ENCODE peak calls at places on chromosomes 16 and 17, in four cellular contexts. One of them, this sample, is unnamed.

GRCh38 chr16:55569025-55569424 is 2.5 kb downstream of the CAPNS2 start:
- DNase-seq in Peyer's patch: no peak
- DNase-seq in pancreas: no peak
- DNase-seq in thoracic aorta: no peak
- DNase-seq in this sample: no peak

GRCh38 chr16:12158428-12158827 is 181.9 kb downstream of the SNX29 start:
- DNase-seq in pancreas: no peak
- DNase-seq in thoracic aorta: no peak
- DNase-seq in Peyer's patch: no peak
- DNase-seq in this sample: no peak

GRCh38 chr17:16940116-16940881 is 31.6 kb downstream of the TNFRSF13B start:
- DNase-seq in pancreas: peak; percentile 51
- DNase-seq in thoracic aorta: no peak
- DNase-seq in Peyer's patch: no peak
- DNase-seq in this sample: no peak

GRCh38 chr17:45775576-45776011 is 8.5 kb upstream of the CRHR1 start:
- DNase-seq in Peyer's patch: no peak
- DNase-seq in thoracic aorta: no peak
- DNase-seq in pancreas: peak; percentile 99
- DNase-seq in this sample: no peak

GRCh38 chr16:53045554-53046250 is 7.0 kb downstream of the CHD9NB start:
- DNase-seq in Peyer's patch: no peak
- DNase-seq in pancreas: no peak
- DNase-seq in thoracic aorta: no peak
- DNase-seq in this sample: no peak

GRCh38 chr17:27760069-27760885 is 40.1 kb downstream of the NOS2 start:
- DNase-seq in pancreas: peak; percentile 85
- DNase-seq in Peyer's patch: peak; percentile 56
- DNase-seq in thoracic aorta: peak; percentile 22
- DNase-seq in this sample: peak; percentile 57

GRCh38 chr17:1860978-1861377 is 31.2 kb downstream of the RPA1 start:
- DNase-seq in thoracic aorta: no peak
- DNase-seq in pancreas: no peak
- DNase-seq in Peyer's patch: no peak
- DNase-seq in this sample: no peak

GRCh38 chr16:12547608-12547922 is 256.1 kb downstream of the CPPED1 start:
- DNase-seq in Peyer's patch: no peak
- DNase-seq in thoracic aorta: no peak
- DNase-seq in pancreas: no peak
- DNase-seq in this sample: no peak

GRCh38 chr16:5763176-5763575 is 665.6 kb upstream of the EEF2KMT start:
- DNase-seq in Peyer's patch: no peak
- DNase-seq in thoracic aorta: no peak
- DNase-seq in pancreas: no peak
- DNase-seq in this sample: no peak

GRCh38 chr16:27515874-27516353 is 33.8 kb downstream of the GTF3C1 start:
- DNase-seq in pancreas: no peak
- DNase-seq in Peyer's patch: no peak
- DNase-seq in thoracic aorta: no peak
- DNase-seq in this sample: no peak

GRCh38 chr17:78921437-78921971 is 3.7 kb downstream of the TIMP2 start:
- DNase-seq in Peyer's patch: no peak
- DNase-seq in thoracic aorta: no peak
- DNase-seq in pancreas: no peak
- DNase-seq in this sample: no peak

GRCh38 chr16:85437161-85438052 is 175.7 kb upstream of the GSE1 start:
- DNase-seq in Peyer's patch: no peak
- DNase-seq in pancreas: no peak
- DNase-seq in thoracic aorta: no peak
- DNase-seq in this sample: no peak

GRCh38 chr17:12445331-12445730 is 220.4 kb upstream of the MYOCD start:
- DNase-seq in thoracic aorta: no peak
- DNase-seq in Peyer's patch: no peak
- DNase-seq in pancreas: no peak
- DNase-seq in this sample: no peak

GRCh38 chr17:28008526-28008925 is 34.0 kb upstream of the NLK start:
- DNase-seq in pancreas: peak; percentile 64
- DNase-seq in Peyer's patch: no peak
- DNase-seq in thoracic aorta: no peak
- DNase-seq in this sample: no peak

GRCh38 chr16:35134471-35134870 is 1675.1 kb downstream of the TP53TG3F start:
- DNase-seq in pancreas: no peak
- DNase-seq in Peyer's patch: no peak
- DNase-seq in thoracic aorta: no peak
- DNase-seq in this sample: no peak

GRCh38 chr16:60059141-60059540 is 1325.0 kb upstream of the GOT2 start:
- DNase-seq in thoracic aorta: no peak
- DNase-seq in pancreas: no peak
- DNase-seq in Peyer's patch: no peak
- DNase-seq in this sample: no peak

GRCh38 chr16:67481561-67482259 is 753 bp upstream of the ATP6V0D1 start:
- DNase-seq in pancreas: peak; percentile 84
- DNase-seq in thoracic aorta: no peak
- DNase-seq in Peyer's patch: peak; percentile 38
- DNase-seq in this sample: peak; percentile 47

GRCh38 chr16:67443299-67443698 is 12.4 kb downstream of the HSD11B2 start:
- DNase-seq in pancreas: peak; percentile 58
- DNase-seq in Peyer's patch: no peak
- DNase-seq in thoracic aorta: no peak
- DNase-seq in this sample: no peak

GRCh38 chr17:39702901-39703893 is 3.3 kb downstream of the ERBB2 start:
- DNase-seq in pancreas: no peak
- DNase-seq in thoracic aorta: no peak
- DNase-seq in Peyer's patch: no peak
- DNase-seq in this sample: no peak
- H3K27ac ChIP-seq in pancreas: peak overlapping the region; percentile 94
- H3K27ac ChIP-seq in thoracic aorta: peak overlapping the region; percentile 83
- H3K27ac ChIP-seq in Peyer's patch: peak overlapping the region; percentile 76
- H3K27ac ChIP-seq in this sample: no peak overlapping the region

DNA sequence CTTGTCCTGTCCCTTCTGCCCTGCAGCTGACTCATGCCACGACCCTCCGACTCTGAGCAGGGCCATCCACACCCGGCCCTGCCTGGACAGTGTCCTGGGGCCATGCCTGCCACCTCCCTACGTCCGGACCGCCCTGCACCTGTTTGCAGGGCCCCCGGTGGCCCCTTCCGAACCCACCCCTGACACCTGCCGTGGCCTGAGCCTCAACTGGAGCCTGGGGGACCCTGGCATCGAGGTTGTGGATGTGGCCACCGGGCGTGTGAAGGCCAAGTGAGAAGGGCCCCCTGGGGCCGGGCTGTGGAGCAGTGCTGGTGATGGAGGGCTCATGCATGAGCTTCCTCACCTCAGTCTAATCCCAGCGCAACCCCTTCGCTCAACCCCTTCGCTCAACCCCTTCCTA is 5.1 kb downstream of the ADAD2 start:
- DNase-seq in thoracic aorta: no peak
- DNase-seq in pancreas: no peak
- DNase-seq in Peyer's patch: no peak
- DNase-seq in this sample: no peak
- H3K9me3 ChIP-seq in thoracic aorta: no peaks in the 10 kb centered on the region
- H3K9me3 ChIP-seq in pancreas: no peaks in the 10 kb centered on the region
- H3K9me3 ChIP-seq in Peyer's patch: no peaks in the 10 kb centered on the region
- H3K9me3 ChIP-seq in this sample: no peaks in the 10 kb centered on the region

DNA sequence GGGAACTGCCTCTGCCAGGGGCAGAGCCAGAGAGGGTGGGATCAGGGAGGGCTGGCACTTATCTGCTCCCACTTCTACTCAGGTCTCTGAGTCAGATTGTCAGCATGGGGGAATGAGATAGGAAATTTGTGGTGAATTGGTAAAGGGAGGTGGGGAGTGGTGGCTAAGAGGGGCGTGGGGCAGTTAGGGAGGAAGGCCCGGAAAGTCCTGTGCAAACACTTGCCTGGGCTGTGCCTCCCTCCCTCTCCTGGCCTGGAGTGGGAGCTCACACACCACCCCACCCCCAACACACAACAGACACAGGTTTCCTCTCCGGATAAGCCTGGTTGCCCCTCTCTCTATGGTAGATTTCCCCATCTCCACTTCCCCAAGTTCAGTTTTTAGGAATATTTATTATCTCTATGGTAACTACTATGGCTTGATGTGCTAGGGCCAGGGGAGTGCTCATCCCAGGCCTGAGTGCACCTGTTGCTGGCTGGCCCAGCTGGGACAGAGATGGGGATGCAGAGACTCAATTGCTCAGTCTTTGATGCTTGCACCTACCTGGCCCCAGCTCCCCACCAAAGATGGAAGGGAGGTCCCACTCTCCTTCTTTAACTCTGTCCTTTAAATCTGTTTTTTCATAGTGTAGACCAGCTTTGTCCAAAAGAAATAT is 2.7 kb downstream of the SPNS2 start:
- DNase-seq in Peyer's patch: no peak
- DNase-seq in thoracic aorta: no peak
- DNase-seq in pancreas: no peak
- DNase-seq in this sample: no peak
- TF ChIP-seq CTCF in Peyer's patch: no peak
- TF ChIP-seq CTCF in thoracic aorta: no peak
- TF ChIP-seq CTCF in pancreas: no peak
- TF ChIP-seq CTCF in this sample: no peak

DNA sequence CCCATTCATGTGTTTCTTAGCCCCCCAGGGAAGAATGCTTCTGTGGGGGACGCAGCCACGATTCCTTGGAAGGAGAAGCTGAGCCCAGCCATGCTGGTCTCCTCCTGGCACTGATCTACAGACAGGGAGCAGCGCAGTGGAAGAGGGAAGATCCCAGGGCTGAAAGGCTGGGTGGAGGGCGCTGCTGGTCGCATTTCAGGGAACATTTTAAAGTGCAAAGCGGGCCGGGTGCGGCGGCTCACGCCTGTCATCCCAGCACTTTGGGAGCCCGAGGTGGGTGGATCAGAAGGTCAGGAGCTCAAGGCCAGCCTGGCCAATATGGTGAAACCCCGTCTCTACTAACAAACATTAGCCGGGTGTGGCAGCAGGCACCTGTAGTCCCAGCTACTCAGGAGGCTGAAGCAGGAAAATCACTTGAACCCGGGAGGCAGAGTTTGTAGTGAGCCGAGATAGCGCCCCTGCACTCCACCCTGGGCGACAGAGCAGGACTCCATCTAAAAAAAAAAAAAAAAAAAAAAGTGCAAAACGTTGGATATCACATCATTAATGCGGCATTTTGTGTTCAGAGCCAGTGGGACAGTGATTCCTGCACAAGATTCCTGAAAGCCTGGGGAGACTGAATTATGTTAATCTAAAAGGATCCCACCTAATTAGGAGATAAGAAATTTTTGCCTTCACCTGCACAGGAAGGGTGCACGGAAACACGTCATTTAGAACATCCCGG is 558 bp upstream of the CHMP6 start:
- DNase-seq in pancreas: peak; percentile 46
- DNase-seq in Peyer's patch: no peak
- DNase-seq in thoracic aorta: no peak
- DNase-seq in this sample: no peak
- H3K27ac ChIP-seq in pancreas: no peak overlapping the region
- H3K27ac ChIP-seq in Peyer's patch: peak overlapping the region; percentile 71
- H3K27ac ChIP-seq in thoracic aorta: no peak overlapping the region
- H3K27ac ChIP-seq in this sample: peak overlapping the region; percentile 41

GRCh38 chr16:72312862-72313261 is 140.9 kb upstream of the PMFBP1 start:
- DNase-seq in Peyer's patch: no peak
- DNase-seq in pancreas: no peak
- DNase-seq in thoracic aorta: no peak
- DNase-seq in this sample: no peak

GRCh38 chr16:72313903-72314302 is 141.9 kb upstream of the PMFBP1 start:
- DNase-seq in Peyer's patch: no peak
- DNase-seq in pancreas: no peak
- DNase-seq in thoracic aorta: no peak
- DNase-seq in this sample: no peak

GRCh38 chr16:72311426-72311825 is 139.5 kb upstream of the PMFBP1 start:
- DNase-seq in Peyer's patch: no peak
- DNase-seq in pancreas: no peak
- DNase-seq in thoracic aorta: no peak
- DNase-seq in this sample: no peak

GRCh38 chr16:72309001-72309400 is 137.0 kb upstream of the PMFBP1 start:
- DNase-seq in Peyer's patch: no peak
- DNase-seq in pancreas: no peak
- DNase-seq in thoracic aorta: no peak
- DNase-seq in this sample: no peak

GRCh38 chr16:72308396-72308795 is 136.4 kb upstream of the PMFBP1 start:
- DNase-seq in thoracic aorta: no peak
- DNase-seq in Peyer's patch: no peak
- DNase-seq in pancreas: no peak
- DNase-seq in this sample: no peak
- H3K9me3 ChIP-seq in thoracic aorta: no peaks in the 10 kb centered on the region
- H3K9me3 ChIP-seq in Peyer's patch: no peaks in the 10 kb centered on the region
- H3K9me3 ChIP-seq in pancreas: no peaks in the 10 kb centered on the region
- H3K9me3 ChIP-seq in this sample: peaks cover 6% of the 10 kb centered on the region

This sample was measured in CD4-positive, alpha-beta T cell.